ENCODE peak calls at places on chromosomes 6 and 20, in seven cellular contexts. One of them, this sample, is unnamed.

GRCh38 chr6:20404641-20405032 is 3.0 kb downstream of the E2F3 start:
- DNase-seq in ureter: peak; percentile 54
- DNase-seq in CD8-positive, alpha-beta memory T cell: peak; percentile 67
- DNase-seq in GM06990: peak; percentile 46
- DNase-seq in right atrium auricular region: peak; percentile 64
- DNase-seq in hippocampal formation: no peak
- DNase-seq in tibial nerve: peak; percentile 31
- DNase-seq in this sample: peak; percentile 87

GRCh38 chr6:38990475-38990874 is 58.1 kb upstream of the GLP1R start:
- DNase-seq in ureter: no peak
- DNase-seq in CD8-positive, alpha-beta memory T cell: no peak
- DNase-seq in GM06990: no peak
- DNase-seq in right atrium auricular region: no peak
- DNase-seq in hippocampal formation: no peak
- DNase-seq in tibial nerve: no peak
- DNase-seq in this sample: no peak

GRCh38 chr20:6623989-6624388 is 143.5 kb upstream of the BMP2 start:
- DNase-seq in ureter: no peak
- DNase-seq in CD8-positive, alpha-beta memory T cell: no peak
- DNase-seq in GM06990: no peak
- DNase-seq in right atrium auricular region: no peak
- DNase-seq in hippocampal formation: no peak
- DNase-seq in tibial nerve: no peak
- DNase-seq in this sample: no peak

GRCh38 chr6:498795-499231 is 107.3 kb downstream of the IRF4 start:
- DNase-seq in ureter: no peak
- DNase-seq in CD8-positive, alpha-beta memory T cell: peak; percentile 28
- DNase-seq in GM06990: peak; percentile 57
- DNase-seq in right atrium auricular region: no peak
- DNase-seq in hippocampal formation: no peak
- DNase-seq in tibial nerve: no peak
- DNase-seq in this sample: peak; percentile 32

GRCh38 chr20:1489328-1489727 is 1.9 kb downstream of the SIRPB2 start:
- DNase-seq in ureter: no peak
- DNase-seq in CD8-positive, alpha-beta memory T cell: no peak
- DNase-seq in GM06990: no peak
- DNase-seq in right atrium auricular region: no peak
- DNase-seq in hippocampal formation: no peak
- DNase-seq in tibial nerve: no peak
- DNase-seq in this sample: no peak

GRCh38 chr20:38315290-38315966 is 11.5 kb downstream of the BPI start:
- DNase-seq in ureter: no peak
- DNase-seq in CD8-positive, alpha-beta memory T cell: no peak
- DNase-seq in GM06990: no peak
- DNase-seq in right atrium auricular region: no peak
- DNase-seq in hippocampal formation: peak; percentile 8
- DNase-seq in tibial nerve: no peak
- DNase-seq in this sample: no peak

GRCh38 chr6:88650029-88650619 is 313.3 kb downstream of the RNGTT start:
- DNase-seq in ureter: no peak
- DNase-seq in CD8-positive, alpha-beta memory T cell: no peak
- DNase-seq in GM06990: peak; percentile 60
- DNase-seq in right atrium auricular region: no peak
- DNase-seq in hippocampal formation: no peak
- DNase-seq in tibial nerve: no peak
- DNase-seq in this sample: peak; percentile 47

GRCh38 chr20:20491110-20491783 is 123.3 kb downstream of the INSM1 start:
- DNase-seq in ureter: no peak
- DNase-seq in CD8-positive, alpha-beta memory T cell: no peak
- DNase-seq in GM06990: no peak
- DNase-seq in right atrium auricular region: no peak
- DNase-seq in hippocampal formation: no peak
- DNase-seq in tibial nerve: no peak
- DNase-seq in this sample: no peak

GRCh38 chr6:10951675-10952282 is 64.9 kb downstream of the SYCP2L start:
- DNase-seq in ureter: no peak
- DNase-seq in CD8-positive, alpha-beta memory T cell: no peak
- DNase-seq in GM06990: no peak
- DNase-seq in right atrium auricular region: no peak
- DNase-seq in hippocampal formation: no peak
- DNase-seq in tibial nerve: no peak
- DNase-seq in this sample: no peak

GRCh38 chr20:40948352-40949267 is 80.0 kb upstream of the TOP1 start:
- DNase-seq in ureter: no peak
- DNase-seq in CD8-positive, alpha-beta memory T cell: no peak
- DNase-seq in GM06990: no peak
- DNase-seq in right atrium auricular region: no peak
- DNase-seq in hippocampal formation: no peak
- DNase-seq in tibial nerve: no peak
- DNase-seq in this sample: no peak

GRCh38 chr6:71510057-71510713 is 221.6 kb downstream of the OGFRL1 start:
- DNase-seq in ureter: peak; percentile 70
- DNase-seq in CD8-positive, alpha-beta memory T cell: no peak
- DNase-seq in GM06990: no peak
- DNase-seq in right atrium auricular region: peak; percentile 67
- DNase-seq in hippocampal formation: peak; percentile 9
- DNase-seq in tibial nerve: peak; percentile 18
- DNase-seq in this sample: no peak

GRCh38 chr6:135830971-135831370 is 20.5 kb upstream of the PDE7B start:
- DNase-seq in ureter: no peak
- DNase-seq in CD8-positive, alpha-beta memory T cell: no peak
- DNase-seq in GM06990: no peak
- DNase-seq in right atrium auricular region: no peak
- DNase-seq in hippocampal formation: no peak
- DNase-seq in tibial nerve: no peak
- DNase-seq in this sample: no peak

GRCh38 chr6:114342086-114342825 is 567 bp downstream of the HS3ST5 start:
- DNase-seq in ureter: peak; percentile 53
- DNase-seq in CD8-positive, alpha-beta memory T cell: no peak
- DNase-seq in GM06990: peak; percentile 26
- DNase-seq in right atrium auricular region: no peak
- DNase-seq in hippocampal formation: peak; percentile 72
- DNase-seq in tibial nerve: no peak
- DNase-seq in this sample: no peak

GRCh38 chr6:86500035-86500434 is 437.3 kb upstream of the HTR1E start:
- DNase-seq in ureter: no peak
- DNase-seq in CD8-positive, alpha-beta memory T cell: no peak
- DNase-seq in GM06990: no peak
- DNase-seq in right atrium auricular region: no peak
- DNase-seq in hippocampal formation: no peak
- DNase-seq in tibial nerve: no peak
- DNase-seq in this sample: no peak

GRCh38 chr20:13058666-13059389 is 50.1 kb downstream of the SPTLC3 start:
- DNase-seq in ureter: no peak
- DNase-seq in CD8-positive, alpha-beta memory T cell: no peak
- DNase-seq in GM06990: no peak
- DNase-seq in right atrium auricular region: no peak
- DNase-seq in hippocampal formation: no peak
- DNase-seq in tibial nerve: no peak
- DNase-seq in this sample: no peak

GRCh38 chr6:131383421-131384411 is 189.3 kb upstream of the ARG1 start:
- DNase-seq in ureter: no peak
- DNase-seq in CD8-positive, alpha-beta memory T cell: no peak
- DNase-seq in GM06990: no peak
- DNase-seq in right atrium auricular region: no peak
- DNase-seq in hippocampal formation: no peak
- DNase-seq in tibial nerve: no peak
- DNase-seq in this sample: no peak

GRCh38 chr6:107600936-107601335 is 111.0 kb downstream of the SOBP start:
- DNase-seq in ureter: no peak
- DNase-seq in CD8-positive, alpha-beta memory T cell: no peak
- DNase-seq in GM06990: no peak
- DNase-seq in right atrium auricular region: peak; percentile 60
- DNase-seq in hippocampal formation: no peak
- DNase-seq in tibial nerve: peak; percentile 13
- DNase-seq in this sample: no peak

GRCh38 chr6:36964349-36964748 is 9.8 kb downstream of the PI16 start:
- DNase-seq in ureter: no peak
- DNase-seq in CD8-positive, alpha-beta memory T cell: no peak
- DNase-seq in GM06990: no peak
- DNase-seq in right atrium auricular region: no peak
- DNase-seq in hippocampal formation: no peak
- DNase-seq in tibial nerve: no peak
- DNase-seq in this sample: no peak

GRCh38 chr6:31622678-31623077 is 2.2 kb downstream of the PRRC2A start:
- DNase-seq in ureter: peak; percentile 77
- DNase-seq in CD8-positive, alpha-beta memory T cell: no peak
- DNase-seq in GM06990: no peak
- DNase-seq in right atrium auricular region: no peak
- DNase-seq in hippocampal formation: no peak
- DNase-seq in tibial nerve: no peak
- DNase-seq in this sample: no peak

GRCh38 chr6:135323202-135323668 is 142.1 kb downstream of the MYB start:
- DNase-seq in ureter: no peak
- DNase-seq in CD8-positive, alpha-beta memory T cell: peak; percentile 0
- DNase-seq in GM06990: peak; percentile 50
- DNase-seq in right atrium auricular region: no peak
- DNase-seq in hippocampal formation: no peak
- DNase-seq in tibial nerve: no peak
- DNase-seq in this sample: no peak

GRCh38 chr6:15280023-15280422 is 34.2 kb downstream of the JARID2 start:
- DNase-seq in ureter: no peak
- DNase-seq in CD8-positive, alpha-beta memory T cell: no peak
- DNase-seq in GM06990: no peak
- DNase-seq in right atrium auricular region: no peak
- DNase-seq in hippocampal formation: no peak
- DNase-seq in tibial nerve: no peak
- DNase-seq in this sample: no peak

GRCh38 chr20:2301164-2301622 is 5.4 kb downstream of the TGM3 start:
- DNase-seq in ureter: no peak
- DNase-seq in CD8-positive, alpha-beta memory T cell: no peak
- DNase-seq in GM06990: peak; percentile 80
- DNase-seq in right atrium auricular region: peak; percentile 67
- DNase-seq in hippocampal formation: peak; percentile 13
- DNase-seq in tibial nerve: peak; percentile 32
- DNase-seq in this sample: no peak

GRCh38 chr6:35486005-35486925 is 10.6 kb downstream of the TEAD3 start:
- DNase-seq in ureter: peak; percentile 93
- DNase-seq in CD8-positive, alpha-beta memory T cell: no peak
- DNase-seq in GM06990: no peak
- DNase-seq in right atrium auricular region: no peak
- DNase-seq in hippocampal formation: no peak
- DNase-seq in tibial nerve: no peak
- DNase-seq in this sample: no peak

GRCh38 chr6:83199865-83200230 is 6.7 kb downstream of the RWDD2A start:
- DNase-seq in ureter: no peak
- DNase-seq in CD8-positive, alpha-beta memory T cell: no peak
- DNase-seq in GM06990: no peak
- DNase-seq in right atrium auricular region: no peak
- DNase-seq in hippocampal formation: no peak
- DNase-seq in tibial nerve: no peak
- DNase-seq in this sample: no peak

GRCh38 chr6:107292570-107293285 is 166.6 kb downstream of the PDSS2 start:
- DNase-seq in ureter: no peak
- DNase-seq in CD8-positive, alpha-beta memory T cell: no peak
- DNase-seq in GM06990: no peak
- DNase-seq in right atrium auricular region: no peak
- DNase-seq in hippocampal formation: peak; percentile 4
- DNase-seq in tibial nerve: no peak
- DNase-seq in this sample: no peak

GRCh38 chr6:85585741-85586140 is 7.9 kb downstream of the SNX14 start:
- DNase-seq in ureter: no peak
- DNase-seq in CD8-positive, alpha-beta memory T cell: no peak
- DNase-seq in GM06990: no peak
- DNase-seq in right atrium auricular region: no peak
- DNase-seq in hippocampal formation: no peak
- DNase-seq in tibial nerve: no peak
- DNase-seq in this sample: no peak

GRCh38 chr20:61881861-61882260 is 183.8 kb downstream of the TAF4 start:
- DNase-seq in ureter: no peak
- DNase-seq in CD8-positive, alpha-beta memory T cell: no peak
- DNase-seq in GM06990: no peak
- DNase-seq in right atrium auricular region: no peak
- DNase-seq in hippocampal formation: no peak
- DNase-seq in tibial nerve: no peak
- DNase-seq in this sample: no peak

This sample was measured in T-helper 2 cell.